ENCODE peak calls at places on chromosomes 11 and 22, in nine cellular contexts. S is ACHN; D is stimulated activated CD4-positive, alpha-beta T cell treated with anti-CD3 and anti-CD28 coated beads, Interleukin-4, amount 100 ng/mL, for 4 hours; Q is occipital lobe; I is HTR-8/SVneo; B is non-pigmented ciliary epithelial cell; J is naive thymus-derived CD8-positive, alpha-beta T cell; F is CD4-positive, CD25-positive, alpha-beta regulatory T cell; P is COLO829. T is an unnamed sample.

GRCh38 chr11:63871962-63872832 is 33.3 kb downstream of the MARK2 start:
- DNase-seq in S (peak), D (peak), Q (peak), I (peak), B (peak), J (no peak), F (no peak), P (peak), T (peak)

GRCh38 chr11:7143908-7144307 is 55.1 kb downstream of the RBMXL2 start:
- DNase-seq in S (peak), D (no peak), Q (no peak), I (no peak), B (no peak), J (no peak), F (no peak), P (no peak), T (no peak)

GRCh38 chr11:46238967-46239800 is 38.3 kb upstream of the CREB3L1 start:
- DNase-seq in S (peak), D (peak), Q (peak), I (peak), B (no peak), J (peak), F (peak), P (peak), T (no peak)

GRCh38 chr11:82754410-82754809 is 20.7 kb upstream of the FAM181B start:
- DNase-seq in S (no peak), D (no peak), Q (no peak), I (no peak), B (no peak), J (no peak), F (no peak), P (no peak), T (no peak)

GRCh38 chr22:26393929-26394328 is 35.1 kb upstream of the ASPHD2 start:
- DNase-seq in S (no peak), D (no peak), Q (no peak), I (no peak), B (no peak), J (no peak), F (no peak), P (no peak), T (no peak)

GRCh38 chr11:58061813-58062212 is 31.1 kb downstream of the OR6Q1 start:
- DNase-seq in S (peak), D (no peak), Q (no peak), I (no peak), B (no peak), J (no peak), F (no peak), P (no peak), T (peak)

GRCh38 chr11:17273668-17274321 is 2.7 kb upstream of the NUCB2 start:
- DNase-seq in S (no peak), D (no peak), Q (no peak), I (no peak), B (no peak), J (no peak), F (no peak), P (no peak), T (no peak)

GRCh38 chr11:117923275-117923674 is 5.9 kb downstream of the TMPRSS13 start:
- DNase-seq in S (no peak), D (no peak), Q (no peak), I (no peak), B (no peak), J (no peak), F (no peak), P (no peak), T (no peak)

GRCh38 chr11:73350908-73351636 is 25.1 kb upstream of the RELT start:
- DNase-seq in S (peak), D (peak), Q (no peak), I (peak), B (peak), J (peak), F (peak), P (peak), T (no peak)

GRCh38 chr11:11486423-11486822 is 133.4 kb upstream of the CSNK2A3 start:
- DNase-seq in S (no peak), D (no peak), Q (no peak), I (no peak), B (no peak), J (no peak), F (no peak), P (no peak), T (no peak)

GRCh38 chr11:12430351-12430750 is 53.0 kb downstream of the PARVA start:
- DNase-seq in S (no peak), D (no peak), Q (no peak), I (no peak), B (no peak), J (no peak), F (no peak), P (peak), T (no peak)

GRCh38 chr11:126989942-126990715 is 10.4 kb downstream of the KIRREL3 start:
- DNase-seq in S (peak), D (peak), Q (peak), I (peak), B (no peak), J (peak), F (peak), P (peak), T (no peak)

GRCh38 chr11:106399075-106399500 is 321.6 kb downstream of the AASDHPPT start:
- DNase-seq in S (peak), D (no peak), Q (no peak), I (peak), B (peak), J (no peak), F (no peak), P (peak), T (peak)

GRCh38 chr11:100816823-100817222 is 129.7 kb downstream of the ARHGAP42 start:
- DNase-seq in S (no peak), D (no peak), Q (no peak), I (no peak), B (no peak), J (no peak), F (no peak), P (no peak), T (no peak)

GRCh38 chr11:7307836-7308235 is 56.1 kb downstream of the SYT9 start:
- DNase-seq in S (no peak), D (no peak), Q (no peak), I (no peak), B (no peak), J (no peak), F (no peak), P (no peak), T (no peak)

T was measured in epithelial cell of proximal tubule.